ENCODE peak calls at places on chromosomes 16 and 17, in nine cellular contexts. A is A549; T is AG08395; V is cardiac muscle cell; H is progenitor cell of endocrine pancreas; D is activated naive CD8-positive, alpha-beta T cell treated with anti-CD3 and anti-CD28 coated beads, Interleukin-2, amount 50 U/mL, for 24 hours; Q is A673; X is NCI-H1105 treated with DMSO at 0.1 percent for 48 hours; E is iris pigment epithelial cell. B is an unnamed sample.

GRCh38 chr16:31179153-31179746 is 689 bp upstream of the FUS start:
- DNase-seq in A (no peak), T (peak), V (no peak), H (no peak), D (no peak), Q (no peak), X (no peak), E (no peak), B (no peak)

GRCh38 chr16:25108054-25108453 is 3.5 kb upstream of the LCMT1 start:
- DNase-seq in A (no peak), T (no peak), V (no peak), H (no peak), D (peak), Q (peak), X (no peak), E (no peak), B (no peak)

GRCh38 chr17:28985950-28986713 is 19.7 kb downstream of the SEZ6 start:
- DNase-seq in A (no peak), T (no peak), V (no peak), H (no peak), D (no peak), Q (peak), X (no peak), E (no peak), B (no peak)

GRCh38 chr16:77398495-77398894 is 36.3 kb downstream of the ADAMTS18 start:
- DNase-seq in A (no peak), T (no peak), V (no peak), H (no peak), D (no peak), Q (no peak), X (no peak), E (no peak), B (no peak)

GRCh38 chr17:2101448-2102257 is 46.8 kb downstream of the HIC1 start:
- DNase-seq in A (no peak), T (no peak), V (no peak), H (no peak), D (peak), Q (no peak), X (peak), E (peak), B (peak)

GRCh38 chr17:66087073-66087472 is 104.9 kb downstream of the CEP112 start:
- DNase-seq in A (no peak), T (no peak), V (no peak), H (no peak), D (no peak), Q (no peak), X (no peak), E (peak), B (no peak)

GRCh38 chr17:65495255-65496060 is 66.0 kb downstream of the AXIN2 start:
- DNase-seq in A (no peak), T (no peak), V (peak), H (peak), D (no peak), Q (peak), X (no peak), E (peak), B (no peak)

GRCh38 chr17:19728114-19728495 is 11.7 kb upstream of the SLC47A2 start:
- DNase-seq in A (no peak), T (peak), V (peak), H (no peak), D (no peak), Q (no peak), X (peak), E (peak), B (peak)

GRCh38 chr16:66026211-66026610 is 340.3 kb upstream of the CDH5 start:
- DNase-seq in A (no peak), T (no peak), V (peak), H (no peak), D (no peak), Q (peak), X (no peak), E (peak), B (no peak)

GRCh38 chr17:4908301-4908700 is 5.4 kb upstream of the CHRNE start:
- DNase-seq in A (no peak), T (no peak), V (no peak), H (no peak), D (no peak), Q (peak), X (no peak), E (no peak), B (peak)

GRCh38 chr16:16158741-16159374 is 64.4 kb downstream of the ABCC6 start:
- DNase-seq in A (no peak), T (no peak), V (no peak), H (no peak), D (no peak), Q (no peak), X (no peak), E (peak), B (no peak)

GRCh38 chr17:76949913-76950695 is 81.9 kb downstream of the MGAT5B start:
- DNase-seq in A (no peak), T (no peak), V (no peak), H (no peak), D (no peak), Q (no peak), X (no peak), E (no peak), B (no peak)

GRCh38 chr17:66275651-66276050 is 26.8 kb upstream of the PRKCA start:
- DNase-seq in A (peak), T (peak), V (no peak), H (no peak), D (peak), Q (peak), X (no peak), E (peak), B (no peak)

GRCh38 chr16:57834936-57835335 is 32.6 kb upstream of the KIFC3 start:
- DNase-seq in A (peak), T (peak), V (no peak), H (no peak), D (no peak), Q (peak), X (no peak), E (peak), B (no peak)

GRCh38 chr17:59853168-59853918 is 39.4 kb downstream of the TUBD1 start:
- DNase-seq in A (peak), T (no peak), V (no peak), H (no peak), D (peak), Q (no peak), X (no peak), E (peak), B (peak)

GRCh38 chr17:9729735-9730420 is 61.5 kb downstream of the DHRS7C start:
- DNase-seq in A (peak), T (no peak), V (no peak), H (no peak), D (no peak), Q (no peak), X (no peak), E (peak), B (no peak)

GRCh38 chr16:17082126-17082882 is 388.5 kb downstream of the XYLT1 start:
- DNase-seq in A (no peak), T (no peak), V (no peak), H (no peak), D (no peak), Q (no peak), X (no peak), E (no peak), B (no peak)

GRCh38 chr17:15954222-15954621 is 9.3 kb downstream of the ADORA2B start:
- DNase-seq in A (peak), T (peak), V (no peak), H (no peak), D (no peak), Q (peak), X (no peak), E (peak), B (no peak)

GRCh38 chr16:56669005-56669839 is at the start of gene MT1H:
- DNase-seq in A (no peak), T (no peak), V (no peak), H (no peak), D (no peak), Q (no peak), X (no peak), E (no peak), B (no peak)

GRCh38 chr17:12737740-12738469 is 51.4 kb upstream of the ARHGAP44 start:
- DNase-seq in A (no peak), T (no peak), V (no peak), H (no peak), D (no peak), Q (no peak), X (no peak), E (peak), B (no peak)